ENCODE peak calls at places on chromosomes 5 and 9, in eight cellular contexts. D, B, W, S, L, J, H and K are unnamed samples. For H3K4me1, the result is how much of the 10 kb centered on the place peaks cover.

GRCh38 chr5:21919417-21920022 is 933.6 kb downstream of the CDH12 start:
- DNase-seq in B (no peak), J (peak), S (peak), H (no peak), D (no peak), W (peak), L (no peak), K (peak)

GRCh38 chr5:156383510-156383909 is 56.5 kb downstream of the SGCD start:
- DNase-seq in H (no peak), D (no peak), B (no peak), L (no peak), S (peak), J (no peak), W (peak), K (peak)

GRCh38 chr9:74304598-74304997 is 192.5 kb upstream of the RORB start:
- DNase-seq in D (no peak), B (no peak), H (no peak), J (no peak), L (no peak), W (no peak), S (no peak), K (no peak)

GRCh38 chr9:970310-971002 is 6.0 kb upstream of the DMRT3 start:
- DNase-seq in S (no peak), B (no peak), L (no peak), W (no peak), D (no peak), J (no peak), H (no peak), K (peak)

GRCh38 chr9:124030969-124031451 is 19.4 kb downstream of the LHX2 start:
- DNase-seq in B (no peak), S (peak), D (no peak), W (no peak), H (no peak), J (no peak), L (peak), K (peak)

GRCh38 chr9:76609285-76610008 is 150.5 kb downstream of the GCNT1 start:
- DNase-seq in B (no peak), D (no peak), H (no peak), S (no peak), J (no peak), L (no peak), W (no peak), K (no peak)

GRCh38 chr5:67725591-67725990 is 490.0 kb upstream of the PIK3R1 start:
- DNase-seq in D (no peak), W (no peak), S (no peak), J (no peak), H (no peak), L (no peak), B (no peak), K (peak)

GRCh38 chr5:87829214-87829551 is 416.5 kb upstream of the CCNH start:
- DNase-seq in J (peak), B (no peak), D (no peak), S (peak), W (peak), L (peak), H (peak), K (peak)

GRCh38 chr5:157778121-157778805 is 34.8 kb downstream of the LSM11 start:
- DNase-seq in S (peak), L (no peak), W (no peak), D (no peak), B (no peak), J (peak), H (no peak), K (no peak)

GRCh38 chr5:88089757-88090390 is 178.8 kb downstream of the TMEM161B start:
- DNase-seq in J (no peak), L (no peak), H (no peak), B (no peak), W (no peak), D (no peak), S (no peak), K (no peak)

GRCh38 chr5:135039526-135040296 is 5.7 kb upstream of the PITX1 start:
- DNase-seq in W (no peak), S (no peak), B (no peak), D (no peak), L (no peak), J (no peak), H (no peak), K (no peak)

GRCh38 chr5:172110921-172111873 is 76.8 kb downstream of the STK10 start:
- DNase-seq in S (peak), J (no peak), W (peak), L (peak), B (peak), H (no peak), D (peak), K (no peak)
- H3K4me1 ChIP-seq in S (under half), J (under half), W (under half), L (under half), B (under half), H (half or more), D (half or more), K (under half)

DNA sequence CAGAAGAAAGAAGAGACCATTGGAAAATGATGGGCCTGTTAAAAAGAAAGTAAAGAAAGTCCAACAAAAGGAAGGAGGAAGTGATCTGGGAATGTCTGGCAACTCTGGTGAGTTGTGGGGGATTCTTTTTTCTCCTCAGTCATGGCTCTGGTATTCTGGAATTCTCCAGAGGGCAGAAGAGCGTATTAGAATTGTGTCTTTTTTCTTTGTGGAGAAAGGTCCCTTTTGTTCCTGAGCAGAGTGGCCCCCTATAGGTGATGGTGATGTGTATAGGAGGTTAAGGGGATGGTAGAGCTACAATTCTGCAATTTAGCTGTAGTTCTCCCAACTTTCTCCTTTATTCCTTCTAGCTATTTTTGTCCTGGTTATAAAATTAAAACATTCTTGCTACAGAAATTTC is 1.6 kb upstream of the DHFR start:
- DNase-seq in L (no peak), J (no peak), B (no peak), W (peak), H (no peak), S (peak), D (no peak), K (no peak)
- H3K4me1 ChIP-seq in L (under half), J (under half), B (under half), W (under half), H (under half), S (under half), D (under half), K (under half)

DNA sequence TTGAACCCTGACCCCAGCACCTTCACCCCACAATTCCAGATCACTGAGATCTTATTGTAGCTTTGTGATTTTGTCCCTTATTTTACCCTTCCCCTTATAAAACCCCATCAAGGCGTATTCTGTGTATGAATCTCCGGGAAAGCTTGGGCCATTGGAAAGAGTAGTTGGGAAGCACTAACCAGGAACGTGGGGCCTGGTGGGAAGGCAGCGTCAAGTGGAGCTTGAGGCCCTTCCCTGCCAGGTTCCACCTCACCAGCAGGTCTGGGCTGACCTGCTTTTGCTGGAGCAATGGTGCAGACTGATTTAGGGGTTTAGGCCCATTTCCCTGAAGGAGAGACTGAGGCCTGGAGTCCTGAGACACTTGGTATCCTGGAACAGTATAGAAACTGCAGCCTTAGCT is 9.3 kb downstream of the PHF2 start:
- DNase-seq in D (no peak), L (no peak), S (no peak), J (no peak), B (no peak), W (no peak), H (no peak), K (no peak)
- H3K4me1 ChIP-seq in D (under half), L (under half), S (under half), J (half or more), B (under half), W (under half), H (half or more), K (under half)

GRCh38 chr9:94656976-94657375 is 17.7 kb upstream of the FBP1 start:
- DNase-seq in L (no peak), D (no peak), B (no peak), W (no peak), S (no peak), J (no peak), H (no peak), K (no peak)

GRCh38 chr9:94656190-94656589 is 16.9 kb upstream of the FBP1 start:
- DNase-seq in J (peak), B (peak), D (peak), S (no peak), L (no peak), H (no peak), W (no peak), K (peak)

GRCh38 chr9:94650924-94651323 is 11.6 kb upstream of the FBP1 start:
- DNase-seq in W (no peak), S (no peak), H (no peak), D (no peak), L (no peak), B (no peak), J (no peak), K (no peak)

GRCh38 chr9:94654165-94654894 is 15.0 kb upstream of the FBP1 start:
- DNase-seq in W (no peak), H (no peak), J (no peak), B (no peak), L (no peak), S (no peak), D (no peak), K (no peak)

DNA sequence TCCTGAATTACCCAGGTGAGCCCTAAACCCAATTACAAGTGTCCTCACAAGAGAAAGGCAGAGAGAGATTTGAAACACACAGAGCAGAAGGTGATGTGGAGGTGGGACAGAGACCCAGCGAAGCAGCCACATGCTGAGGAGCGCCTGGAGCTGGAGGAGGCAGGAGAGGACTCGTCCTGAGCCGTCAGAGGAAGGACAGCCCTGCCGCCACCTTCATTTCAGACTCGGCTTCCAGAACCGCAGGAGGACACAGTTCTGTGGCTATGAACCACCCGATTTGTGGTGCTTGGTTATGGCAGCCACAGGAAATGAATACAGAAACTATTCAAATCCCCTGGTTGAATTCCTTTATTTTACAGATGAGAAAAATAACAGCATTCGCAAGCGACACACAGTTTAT is 16.4 kb upstream of the FBP1 start:
- DNase-seq in W (no peak), J (no peak), H (no peak), S (no peak), D (no peak), B (no peak), L (no peak), K (no peak)
- H3K4me1 ChIP-seq in W (under half), J (under half), H (under half), S (under half), D (under half), B (under half), L (under half), K (under half)

DNA sequence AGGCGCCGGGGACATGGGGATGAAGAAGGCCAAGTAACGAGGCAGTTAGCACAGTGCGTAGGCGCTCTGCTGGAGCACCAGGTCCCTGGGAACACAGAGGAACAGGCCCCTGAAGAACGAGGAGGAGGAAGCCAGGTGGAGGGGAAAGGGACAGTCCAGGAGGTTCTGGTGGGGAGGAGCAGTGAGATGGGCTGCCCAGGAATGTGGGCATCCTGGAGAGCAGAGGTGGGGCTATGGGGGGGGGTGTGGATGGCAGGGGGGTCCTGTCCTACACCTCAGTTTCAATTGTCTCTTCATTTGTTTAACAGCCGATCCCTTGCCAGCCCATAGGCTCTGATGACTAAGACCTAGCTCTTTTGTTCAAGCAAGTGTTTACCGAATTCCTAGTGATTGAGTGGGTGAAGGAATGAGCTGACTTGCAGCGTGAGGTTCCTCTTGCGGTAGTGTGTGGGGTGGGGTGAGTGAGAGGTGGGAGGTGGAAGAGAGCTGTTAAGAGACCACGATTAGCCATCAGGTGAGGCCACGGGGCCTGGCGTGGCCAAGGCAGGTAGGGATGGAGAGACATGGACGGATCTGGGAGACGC is 8.4 kb upstream of the PHYHD1 start:
- DNase-seq in L (no peak), H (no peak), B (no peak), D (no peak), W (peak), J (no peak), S (peak), K (peak)
- H3K4me1 ChIP-seq in L (half or more), H (half or more), B (under half), D (half or more), W (under half), J (half or more), S (under half), K (under half)

DNA sequence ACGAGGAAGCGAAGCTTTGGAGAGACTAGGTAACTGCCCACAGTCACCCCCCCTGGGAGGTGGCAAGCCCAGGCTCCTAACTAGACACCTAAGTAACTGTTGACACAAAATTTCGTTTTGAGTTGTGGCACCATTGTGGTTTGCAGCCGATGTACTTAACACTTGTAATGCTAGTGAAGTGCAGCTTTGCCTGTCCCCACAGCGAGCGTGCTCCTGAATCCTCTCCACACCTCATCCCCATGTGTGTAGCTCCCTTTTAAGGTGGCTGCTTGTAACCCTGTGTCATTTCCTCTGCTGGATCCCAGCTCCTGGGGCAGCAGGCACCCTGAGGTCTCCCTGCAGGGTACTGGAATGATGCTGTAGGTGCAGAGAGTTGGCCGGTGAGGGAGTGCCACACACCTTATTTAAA is 114.9 kb downstream of the TRIO start:
- DNase-seq in D (no peak), W (no peak), B (no peak), L (no peak), J (no peak), S (no peak), H (no peak), K (no peak)
- H3K4me1 ChIP-seq in D (under half), W (under half), B (under half), L (under half), J (under half), S (under half), H (half or more), K (under half)

DNA sequence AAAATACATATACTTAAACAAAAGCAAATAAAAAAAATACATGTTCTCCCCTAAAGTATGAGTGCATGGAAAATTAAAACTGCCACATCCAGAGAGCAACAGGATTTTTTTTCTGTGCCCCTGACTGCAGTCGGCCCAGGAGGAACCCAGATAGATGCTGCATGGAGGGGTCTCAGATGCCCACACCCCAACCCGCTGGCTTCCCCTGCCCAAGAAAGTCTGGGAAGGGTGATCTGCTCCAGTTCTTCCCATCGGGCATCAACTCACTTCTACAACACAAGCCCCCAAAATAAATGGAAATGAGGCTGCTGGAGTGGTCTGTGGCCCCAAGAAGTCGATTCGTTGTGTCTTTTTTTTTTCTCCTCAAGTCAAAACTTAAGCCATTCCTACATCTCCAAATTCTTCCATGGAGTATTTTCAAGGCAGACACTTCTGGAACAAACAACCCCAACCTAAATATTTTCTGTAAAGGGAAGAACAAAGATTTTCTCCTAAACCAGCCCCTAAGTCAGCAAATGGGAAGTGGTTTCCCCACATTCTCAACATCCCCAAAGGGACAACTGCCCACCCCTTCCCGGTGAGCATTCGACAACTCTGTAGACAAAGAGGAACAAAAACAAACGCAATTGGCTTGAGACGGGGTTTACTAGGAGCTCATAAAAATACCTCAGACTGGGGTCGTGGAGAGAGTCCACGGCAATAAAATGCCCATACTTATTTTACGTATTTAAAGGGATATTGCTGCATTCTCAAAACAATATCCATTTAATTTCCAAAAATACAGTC is 46.7 kb downstream of the ROR2 start:
- DNase-seq in L (no peak), H (no peak), J (no peak), W (no peak), D (no peak), B (no peak), S (no peak), K (no peak)
- H3K4me1 ChIP-seq in L (under half), H (under half), J (half or more), W (half or more), D (under half), B (under half), S (under half), K (half or more)